ENCODE peak calls at places on chromosomes 2 and 18, in six cellular contexts. N is activated CD4-positive, alpha-beta T cell treated with anti-CD3 and anti-CD28 coated beads, Interleukin-2, amount 50 U/mL, for 4 hours; D is NCI-H1092; Y is NCI-H1694 treated with DMSO at 0.1 percent for 48 hours; I is WTC11; T is fibroblast of lung. F is an unnamed sample.

GRCh38 chr2:205022751-205023150 is 477.5 kb downstream of the PARD3B start:
- DNase-seq in N (no peak), I (no peak), T (no peak), Y (peak; percentile 77), D (peak; percentile 73), F (no peak)

GRCh38 chr2:239201531-239201876 is 199.3 kb downstream of the HDAC4 start:
- DNase-seq in I (no peak), D (no peak), Y (no peak), N (no peak), T (no peak), F (no peak)

GRCh38 chr18:59448546-59448945 is 89.5 kb upstream of the LMAN1 start:
- DNase-seq in N (no peak), Y (no peak), D (no peak), T (no peak), I (no peak), F (peak; percentile 9)

GRCh38 chr2:232541961-232542714 is 2.6 kb downstream of the CHRNG start:
- DNase-seq in N (no peak), I (no peak), T (no peak), Y (no peak), D (no peak), F (no peak)

GRCh38 chr18:78595453-78595852 is 384.2 kb upstream of the SALL3 start:
- DNase-seq in I (no peak), D (no peak), N (no peak), T (no peak), Y (no peak), F (no peak)

GRCh38 chr2:47052847-47053246 is 102.3 kb downstream of the STPG4 start:
- DNase-seq in Y (no peak), T (no peak), I (no peak), D (no peak), N (no peak), F (no peak)

GRCh38 chr2:27408601-27409320 is 630 bp downstream of the PPM1G start:
- DNase-seq in T (no peak), D (no peak), N (peak; percentile 9), I (no peak), Y (no peak), F (peak; percentile 26)

GRCh38 chr2:3807853-3808252 is 104.5 kb downstream of the DCDC2C start:
- DNase-seq in T (peak; percentile 73), D (no peak), Y (no peak), N (no peak), I (no peak), F (no peak)

GRCh38 chr2:38750011-38750792 is 959 bp downstream of the SRSF7 start:
- DNase-seq in T (peak; percentile 40), D (no peak), I (peak; percentile 23), N (peak; percentile 27), Y (no peak), F (peak; percentile 30)

GRCh38 chr2:148209598-148209997 is 188.7 kb downstream of the MBD5 start:
- DNase-seq in I (peak; percentile 31), N (no peak), D (no peak), T (no peak), Y (no peak), F (no peak)

GRCh38 chr2:233037078-233037477 is 4.6 kb downstream of the NEU2 start:
- DNase-seq in Y (no peak), D (no peak), I (no peak), T (peak; percentile 62), N (no peak), F (peak; percentile 46)

GRCh38 chr2:66362651-66363050 is 72.3 kb upstream of the MEIS1 start:
- DNase-seq in I (no peak), D (no peak), Y (no peak), N (no peak), T (no peak), F (no peak)

GRCh38 chr18:63162271-63163014 is 157.1 kb downstream of the BCL2 start:
- DNase-seq in D (no peak), N (peak; percentile 19), T (peak; percentile 72), I (no peak), Y (no peak), F (peak; percentile 11)

GRCh38 chr18:58674159-58674558 is 2.9 kb downstream of the MALT1 start:
- DNase-seq in Y (no peak), T (no peak), D (no peak), I (no peak), N (no peak), F (no peak)

GRCh38 chr2:221570321-221571107 is 1.6 kb downstream of the EPHA4 start:
- DNase-seq in N (peak; percentile 1), I (peak; percentile 23), Y (peak; percentile 66), T (peak; percentile 54), D (no peak), F (peak; percentile 48)

GRCh38 chr18:6732952-6733351 is 3.4 kb downstream of the ARHGAP28 start:
- DNase-seq in N (no peak), T (peak; percentile 61), I (no peak), D (no peak), Y (no peak), F (no peak)

GRCh38 chr18:59220784-59221765 is 1.1 kb downstream of the GRP start:
- DNase-seq in D (peak; percentile 24), Y (no peak), T (no peak), I (peak; percentile 41), N (no peak), F (peak; percentile 18)

F was measured in mammary epithelial cell.